ENCODE peak calls at places on chromosomes 11 and 22, in nine cellular contexts. K, X, R, P, C, Z, T, E and F are unnamed samples.

GRCh38 chr11:128772814-128773213 is 78.9 kb downstream of the FLI1 start:
- DNase-seq in E (no peak), X (peak), T (no peak), C (no peak), R (no peak), Z (peak), K (peak), P (no peak), F (no peak)

GRCh38 chr11:58121101-58121500 is 4.2 kb downstream of the OR9I1 start:
- DNase-seq in C (no peak), X (no peak), E (no peak), P (no peak), R (no peak), K (no peak), Z (no peak), T (no peak), F (no peak)

GRCh38 chr11:11608783-11609232 is 13.0 kb downstream of the GALNT18 start:
- DNase-seq in R (no peak), T (no peak), C (no peak), E (no peak), K (no peak), X (no peak), P (peak), Z (no peak), F (no peak)

GRCh38 chr11:60887531-60887930 is 18.9 kb downstream of the PRPF19 start:
- DNase-seq in T (peak), X (peak), C (peak), R (peak), P (peak), K (peak), E (peak), Z (no peak), F (no peak)

GRCh38 chr11:119882316-119882715 is 153.3 kb upstream of the NECTIN1 start:
- DNase-seq in E (no peak), K (no peak), C (no peak), P (no peak), T (no peak), Z (no peak), R (no peak), X (no peak), F (no peak)

GRCh38 chr11:78465169-78465942 is 47.7 kb upstream of the GAB2 start:
- DNase-seq in R (no peak), E (no peak), P (no peak), C (no peak), X (no peak), T (no peak), Z (no peak), K (peak), F (no peak)

GRCh38 chr11:62013266-62014157 is 46.1 kb upstream of the FTH1 start:
- DNase-seq in K (no peak), Z (no peak), C (no peak), T (no peak), R (no peak), X (no peak), E (no peak), P (no peak), F (no peak)

GRCh38 chr11:204587-205109 is 2.6 kb downstream of the BET1L start:
- DNase-seq in X (no peak), T (no peak), P (no peak), Z (no peak), R (no peak), K (peak), E (no peak), C (no peak), F (no peak)

GRCh38 chr11:59759900-59760299 is 4.7 kb downstream of the STX3 start:
- DNase-seq in E (no peak), C (no peak), P (no peak), R (no peak), K (no peak), T (no peak), Z (no peak), X (no peak), F (no peak)

GRCh38 chr11:60059052-60059451 is 2.6 kb downstream of the MS4A3 start:
- DNase-seq in E (no peak), C (no peak), Z (no peak), K (no peak), X (no peak), T (no peak), R (no peak), P (no peak), F (no peak)

GRCh38 chr11:69656536-69657455 is 15.8 kb downstream of the CCND1 start:
- DNase-seq in T (no peak), C (no peak), X (no peak), R (no peak), E (no peak), K (no peak), Z (no peak), P (no peak), F (no peak)

GRCh38 chr11:120239713-120240640 is at the start of gene POU2F3:
- DNase-seq in R (peak), Z (no peak), K (no peak), E (no peak), P (no peak), T (peak), C (no peak), X (no peak), F (no peak)

GRCh38 chr11:118939948-118940598 is 14.3 kb upstream of the BCL9L start:
- DNase-seq in E (no peak), C (no peak), P (no peak), R (no peak), K (no peak), T (peak), X (no peak), Z (no peak), F (no peak)

GRCh38 chr11:44574620-44575287 is 9.3 kb downstream of the CD82 start:
- DNase-seq in E (no peak), K (no peak), C (no peak), Z (peak), P (peak), T (no peak), X (no peak), R (no peak), F (peak)

GRCh38 chr22:46312056-46312455 is 15.4 kb downstream of the GTSE1 start:
- DNase-seq in R (no peak), K (no peak), T (no peak), E (no peak), C (no peak), X (no peak), P (no peak), Z (no peak), F (no peak)

GRCh38 chr11:5937868-5938602 is 4.0 kb upstream of the OR56A3 start:
- DNase-seq in Z (no peak), X (no peak), R (no peak), T (no peak), K (no peak), C (no peak), P (no peak), E (no peak), F (no peak)

GRCh38 chr11:65426839-65427690 is 4.5 kb downstream of the NEAT1 start:
- DNase-seq in C (no peak), E (no peak), P (peak), Z (peak), X (peak), R (no peak), K (peak), T (peak), F (no peak)

GRCh38 chr11:102879801-102880200 is 5.0 kb upstream of the MMP12 start:
- DNase-seq in X (no peak), E (no peak), K (no peak), Z (no peak), C (no peak), R (no peak), P (no peak), T (no peak), F (no peak)

GRCh38 chr11:133968300-133968699 is 11.5 kb upstream of the IGSF9B start:
- DNase-seq in Z (no peak), K (no peak), T (peak), R (peak), C (no peak), X (no peak), E (peak), P (no peak), F (no peak)

GRCh38 chr22:28051787-28052356 is 132.8 kb upstream of the PITPNB start:
- DNase-seq in K (peak), P (peak), Z (no peak), R (peak), X (peak), C (peak), E (peak), T (peak), F (no peak)

GRCh38 chr11:20873054-20873453 is 203.7 kb downstream of the NELL1 start:
- DNase-seq in R (peak), E (peak), T (peak), Z (no peak), P (no peak), X (no peak), K (no peak), C (peak), F (no peak)

GRCh38 chr11:49851971-49852389 is 100.2 kb upstream of the OR4C13 start:
- DNase-seq in P (no peak), E (no peak), R (no peak), T (no peak), Z (no peak), K (no peak), X (no peak), C (no peak), F (no peak)

GRCh38 chr11:43765194-43765593 is 84.7 kb downstream of the HSD17B12 start:
- DNase-seq in R (no peak), K (no peak), T (no peak), C (no peak), E (no peak), P (no peak), X (no peak), Z (no peak), F (no peak)

GRCh38 chr22:37486224-37486845 is at the start of gene MFNG:
- DNase-seq in Z (peak), R (peak), C (peak), T (peak), K (peak), P (peak), E (peak), X (peak), F (no peak)

GRCh38 chr11:86686531-86686930 is 14.1 kb upstream of the ME3 start:
- DNase-seq in T (no peak), K (no peak), C (no peak), R (no peak), P (no peak), Z (no peak), E (no peak), X (no peak), F (no peak)

GRCh38 chr11:126307706-126308105 is 3.8 kb downstream of the DCPS start:
- DNase-seq in E (no peak), R (peak), T (peak), C (no peak), X (no peak), P (peak), Z (no peak), K (no peak), F (no peak)

GRCh38 chr22:46070722-46071450 is 79.4 kb upstream of the PPARA start:
- DNase-seq in K (peak), T (peak), Z (no peak), R (peak), E (no peak), X (peak), C (no peak), P (peak), F (no peak)

GRCh38 chr11:102552020-102552419 is 21.5 kb upstream of the MMP7 start:
- DNase-seq in Z (no peak), X (no peak), E (no peak), R (no peak), T (peak), P (no peak), K (no peak), C (peak), F (no peak)

GRCh38 chr11:79228417-79228755 is 212.4 kb downstream of the TENM4 start:
- DNase-seq in P (no peak), T (no peak), E (no peak), C (no peak), R (no peak), K (no peak), X (no peak), Z (no peak), F (no peak)

DNA sequence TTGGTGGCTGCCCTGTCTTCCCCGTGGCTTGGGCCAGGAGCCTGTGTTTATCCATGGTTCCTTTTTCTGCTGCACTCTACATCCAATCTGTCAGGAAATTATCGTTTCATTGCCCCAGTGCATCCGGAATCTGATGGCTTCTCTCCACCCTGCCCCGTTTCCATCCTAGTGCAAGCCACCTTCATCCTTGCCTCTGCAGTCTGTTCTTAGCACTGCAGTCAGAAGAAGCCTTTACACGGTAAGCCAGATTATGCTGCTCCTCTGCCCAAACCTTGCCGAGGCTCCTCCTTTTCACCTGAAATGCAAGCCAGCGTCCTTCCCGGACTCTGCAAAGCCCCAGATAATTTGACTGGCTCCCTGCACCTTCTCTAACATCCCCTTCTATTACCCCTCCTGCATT is 45.1 kb downstream of the PARVG start:
- DNase-seq in R (no peak), E (no peak), P (no peak), Z (no peak), C (no peak), T (no peak), K (no peak), X (no peak), F (no peak)
- H3K27ac ChIP-seq in R (no peak), E (no peak), P (no peak), Z (no peak), C (no peak), T (no peak), K (no peak), X (no peak), F (no peak)

GRCh38 chr22:20121856-20122415 is 4.9 kb upstream of the TRMT2A start:
- DNase-seq in T (no peak), X (no peak), Z (no peak), C (no peak), K (no peak), P (no peak), R (no peak), E (no peak), F (no peak)
- H3K27ac ChIP-seq in T (no peak), X (no peak), Z (no peak), C (no peak), K (no peak), P (no peak), R (no peak), E (no peak), F (no peak)

GRCh38 chr11:130829801-130830562 is 86.3 kb downstream of the SNX19 start:
- DNase-seq in C (no peak), Z (no peak), X (peak), K (no peak), E (no peak), T (no peak), R (no peak), P (peak), F (no peak)
- H3K27ac ChIP-seq in C (no peak), Z (no peak), X (peak), K (no peak), E (no peak), T (no peak), R (no peak), P (no peak), F (no peak)

GRCh38 chr22:42993651-42994275 is 21.2 kb downstream of the PACSIN2 start:
- DNase-seq in R (no peak), C (no peak), T (no peak), P (peak), E (no peak), K (peak), X (no peak), Z (no peak), F (no peak)

GRCh38 chr22:42990131-42990838 is 24.7 kb downstream of the PACSIN2 start:
- DNase-seq in E (no peak), K (peak), Z (no peak), R (no peak), C (peak), P (peak), X (peak), T (peak), F (peak)

GRCh38 chr22:42992092-42992491 is 22.9 kb downstream of the PACSIN2 start:
- DNase-seq in E (no peak), R (no peak), K (peak), X (no peak), C (no peak), Z (no peak), P (no peak), T (no peak), F (no peak)

GRCh38 chr22:42992886-42993479 is 22.0 kb downstream of the PACSIN2 start:
- DNase-seq in R (no peak), K (peak), P (no peak), Z (no peak), T (no peak), X (no peak), C (no peak), E (no peak), F (no peak)

GRCh38 chr22:42991010-42991651 is 23.8 kb downstream of the PACSIN2 start:
- DNase-seq in X (no peak), Z (no peak), P (peak), E (no peak), K (peak), C (no peak), T (no peak), R (no peak), F (no peak)
- H3K27ac ChIP-seq in X (no peak), Z (no peak), P (peak), E (no peak), K (no peak), C (peak), T (no peak), R (no peak), F (peak)

GRCh38 chr11:68313574-68314202 is 1.3 kb downstream of the LRP5 start:
- DNase-seq in P (peak), C (no peak), Z (no peak), E (no peak), X (no peak), K (no peak), R (peak), T (no peak), F (no peak)

GRCh38 chr11:68312780-68313573 is 586 bp downstream of the LRP5 start:
- DNase-seq in P (no peak), C (no peak), R (peak), K (no peak), T (no peak), X (no peak), E (no peak), Z (no peak), F (no peak)

GRCh38 chr11:68315581-68315920 is 3.2 kb downstream of the LRP5 start:
- DNase-seq in R (no peak), X (no peak), Z (no peak), P (no peak), K (no peak), T (no peak), C (no peak), E (no peak), F (no peak)

GRCh38 chr11:68314203-68314885 is 2.0 kb downstream of the LRP5 start:
- DNase-seq in C (no peak), P (peak), Z (no peak), K (no peak), R (peak), X (no peak), T (peak), E (no peak), F (no peak)

GRCh38 chr11:68314886-68315580 is 2.6 kb downstream of the LRP5 start:
- DNase-seq in C (no peak), E (no peak), T (peak), X (no peak), R (peak), K (peak), Z (no peak), P (peak), F (no peak)
- H3K27ac ChIP-seq in C (peak), E (no peak), T (peak), X (peak), R (peak), K (no peak), Z (no peak), P (peak), F (peak)